ENCODE peak calls at places on chromosomes 5 and 9, in five cellular contexts. F is GM12891, Y is left cardiac atrium, S is Panc1, E is ACHN. J is an unnamed sample.

GRCh38 chr9:136399176-136400037 is 563 bp downstream of the SNAPC4 start:
- DNase-seq in F (no peak), Y (no peak), S (no peak), E (peak; percentile 13), J (peak; percentile 15)

GRCh38 chr5:6250121-6250520 is 128.2 kb downstream of the MED10 start:
- DNase-seq in F (no peak), Y (no peak), S (no peak), E (no peak), J (no peak)

GRCh38 chr9:129023036-129023907 is 4.9 kb downstream of the SH3GLB2 start:
- DNase-seq in F (no peak), Y (peak; percentile 55), S (no peak), E (no peak), J (no peak)

GRCh38 chr9:111959960-111960359 is 63.3 kb downstream of the UGCG start:
- DNase-seq in F (no peak), Y (no peak), S (no peak), E (peak; percentile 73), J (no peak)

GRCh38 chr5:142296914-142297417 is 27.9 kb downstream of the SPRY4 start:
- DNase-seq in F (no peak), Y (peak; percentile 40), S (no peak), E (no peak), J (no peak)

GRCh38 chr5:171783051-171783450 is 2.6 kb upstream of the SMIM23 start:
- DNase-seq in F (no peak), Y (no peak), S (no peak), E (no peak), J (no peak)

GRCh38 chr5:147223951-147224791 is 10.7 kb upstream of the STK32A start:
- DNase-seq in F (no peak), Y (peak; percentile 29), S (no peak), E (peak; percentile 41), J (peak; percentile 42)

GRCh38 chr5:134793111-134793510 is 34.5 kb downstream of the DDX46 start:
- DNase-seq in F (no peak), Y (no peak), S (no peak), E (no peak), J (no peak)

GRCh38 chr5:172150514-172151425 is 37.3 kb downstream of the STK10 start:
- DNase-seq in F (peak; percentile 46), Y (peak; percentile 68), S (no peak), E (no peak), J (no peak)

GRCh38 chr5:173781432-173781825 is 106.7 kb upstream of the CPEB4 start:
- DNase-seq in F (no peak), Y (no peak), S (no peak), E (no peak), J (no peak)

GRCh38 chr5:154273028-154273617 is 82.6 kb downstream of the GALNT10 start:
- DNase-seq in F (no peak), Y (peak; percentile 48), S (no peak), E (no peak), J (peak; percentile 79)